ENCODE peak calls at places on chromosomes 4 and X, in eight cellular contexts. One of them, this sample, is unnamed.

GRCh38 chrX:118259213-118259612 is 86.7 kb upstream of the WDR44 start:
- DNase-seq in pancreas: no peak
- DNase-seq in BE2C: no peak
- DNase-seq in kidney: no peak
- DNase-seq in tibial nerve: no peak
- DNase-seq in transverse colon: no peak
- DNase-seq in mammary epithelial cell: peak
- DNase-seq in naive thymus-derived CD4-positive, alpha-beta T cell: no peak
- DNase-seq in this sample: no peak

GRCh38 chr4:3300198-3300671 is 7.4 kb downstream of the RGS12 start:
- DNase-seq in pancreas: no peak
- DNase-seq in BE2C: peak
- DNase-seq in kidney: peak
- DNase-seq in tibial nerve: no peak
- DNase-seq in transverse colon: no peak
- DNase-seq in mammary epithelial cell: no peak
- DNase-seq in naive thymus-derived CD4-positive, alpha-beta T cell: no peak
- DNase-seq in this sample: no peak

GRCh38 chrX:18146954-18147353 is 73.7 kb downstream of the BEND2 start:
- DNase-seq in pancreas: no peak
- DNase-seq in BE2C: no peak
- DNase-seq in kidney: no peak
- DNase-seq in tibial nerve: no peak
- DNase-seq in transverse colon: no peak
- DNase-seq in mammary epithelial cell: no peak
- DNase-seq in naive thymus-derived CD4-positive, alpha-beta T cell: no peak
- DNase-seq in this sample: peak

GRCh38 chr4:24118031-24118430 is 228.2 kb upstream of the PPARGC1A start:
- DNase-seq in pancreas: no peak
- DNase-seq in BE2C: no peak
- DNase-seq in kidney: no peak
- DNase-seq in tibial nerve: no peak
- DNase-seq in transverse colon: no peak
- DNase-seq in mammary epithelial cell: no peak
- DNase-seq in naive thymus-derived CD4-positive, alpha-beta T cell: no peak
- DNase-seq in this sample: no peak

GRCh38 chr4:140653718-140654515 is 85.2 kb upstream of the UCP1 start:
- DNase-seq in pancreas: no peak
- DNase-seq in BE2C: no peak
- DNase-seq in kidney: no peak
- DNase-seq in tibial nerve: no peak
- DNase-seq in transverse colon: no peak
- DNase-seq in mammary epithelial cell: no peak
- DNase-seq in naive thymus-derived CD4-positive, alpha-beta T cell: no peak
- DNase-seq in this sample: no peak

GRCh38 chr4:157014621-157015591 is 43.3 kb upstream of the PDGFC start:
- DNase-seq in pancreas: no peak
- DNase-seq in BE2C: no peak
- DNase-seq in kidney: no peak
- DNase-seq in tibial nerve: no peak
- DNase-seq in transverse colon: no peak
- DNase-seq in mammary epithelial cell: peak
- DNase-seq in naive thymus-derived CD4-positive, alpha-beta T cell: no peak
- DNase-seq in this sample: no peak

GRCh38 chrX:107935664-107936433 is 46.3 kb downstream of the TEX13B start:
- DNase-seq in pancreas: peak
- DNase-seq in BE2C: no peak
- DNase-seq in kidney: peak
- DNase-seq in tibial nerve: no peak
- DNase-seq in transverse colon: no peak
- DNase-seq in mammary epithelial cell: peak
- DNase-seq in naive thymus-derived CD4-positive, alpha-beta T cell: no peak
- DNase-seq in this sample: no peak

GRCh38 chrX:42707742-42708141 is 70.2 kb downstream of the PPP1R2C start:
- DNase-seq in pancreas: no peak
- DNase-seq in BE2C: no peak
- DNase-seq in kidney: no peak
- DNase-seq in tibial nerve: no peak
- DNase-seq in transverse colon: no peak
- DNase-seq in mammary epithelial cell: no peak
- DNase-seq in naive thymus-derived CD4-positive, alpha-beta T cell: no peak
- DNase-seq in this sample: no peak

GRCh38 chrX:8424941-8425340 is 39.7 kb upstream of the VCX3B start:
- DNase-seq in pancreas: no peak
- DNase-seq in BE2C: no peak
- DNase-seq in kidney: no peak
- DNase-seq in tibial nerve: no peak
- DNase-seq in transverse colon: no peak
- DNase-seq in mammary epithelial cell: peak
- DNase-seq in naive thymus-derived CD4-positive, alpha-beta T cell: no peak
- DNase-seq in this sample: no peak

GRCh38 chr4:20299515-20299914 is 47.8 kb downstream of the SLIT2 start:
- DNase-seq in pancreas: no peak
- DNase-seq in BE2C: peak
- DNase-seq in kidney: no peak
- DNase-seq in tibial nerve: no peak
- DNase-seq in transverse colon: no peak
- DNase-seq in mammary epithelial cell: no peak
- DNase-seq in naive thymus-derived CD4-positive, alpha-beta T cell: no peak
- DNase-seq in this sample: no peak

GRCh38 chr4:99868126-99868596 is 26.1 kb downstream of the LAMTOR3 start:
- DNase-seq in pancreas: no peak
- DNase-seq in BE2C: no peak
- DNase-seq in kidney: no peak
- DNase-seq in tibial nerve: no peak
- DNase-seq in transverse colon: no peak
- DNase-seq in mammary epithelial cell: no peak
- DNase-seq in naive thymus-derived CD4-positive, alpha-beta T cell: no peak
- DNase-seq in this sample: no peak

DNA sequence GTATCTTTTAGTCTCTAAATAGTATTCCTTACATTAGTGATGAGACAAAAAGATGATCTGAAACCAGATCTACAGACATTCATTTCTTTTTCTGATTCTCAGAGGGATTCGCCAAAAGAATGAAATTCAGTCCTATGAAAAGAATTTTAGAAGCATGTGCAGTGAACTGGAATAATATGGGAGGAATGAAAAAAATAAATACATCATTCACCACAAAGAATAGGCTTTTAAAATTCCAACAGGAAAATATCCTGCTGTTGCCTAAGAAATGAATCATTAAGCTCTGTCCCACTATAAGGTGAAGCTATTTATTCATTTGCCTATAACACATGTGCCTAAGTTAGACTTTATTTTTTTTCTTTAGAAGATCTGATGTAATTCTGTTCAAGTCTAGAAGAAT is 165.9 kb downstream of the IL15 start:
- DNase-seq in pancreas: no peak
- DNase-seq in BE2C: no peak
- DNase-seq in kidney: no peak
- DNase-seq in tibial nerve: no peak
- DNase-seq in transverse colon: no peak
- DNase-seq in mammary epithelial cell: no peak
- DNase-seq in naive thymus-derived CD4-positive, alpha-beta T cell: no peak
- DNase-seq in this sample: no peak
- H3K4me3 ChIP-seq in pancreas: no peak
- H3K4me3 ChIP-seq in BE2C: no peak
- H3K4me3 ChIP-seq in kidney: no peak
- H3K4me3 ChIP-seq in tibial nerve: no peak
- H3K4me3 ChIP-seq in transverse colon: no peak
- H3K4me3 ChIP-seq in mammary epithelial cell: no peak
- H3K4me3 ChIP-seq in naive thymus-derived CD4-positive, alpha-beta T cell: no peak
- H3K4me3 ChIP-seq in this sample: no peak

GRCh38 chr4:7759221-7759620 is 180.4 kb downstream of the AFAP1 start:
- DNase-seq in pancreas: peak
- DNase-seq in BE2C: no peak
- DNase-seq in kidney: peak
- DNase-seq in tibial nerve: no peak
- DNase-seq in transverse colon: no peak
- DNase-seq in mammary epithelial cell: no peak
- DNase-seq in naive thymus-derived CD4-positive, alpha-beta T cell: peak
- DNase-seq in this sample: peak
- H3K4me3 ChIP-seq in pancreas: no peak
- H3K4me3 ChIP-seq in BE2C: no peak
- H3K4me3 ChIP-seq in kidney: no peak
- H3K4me3 ChIP-seq in tibial nerve: no peak
- H3K4me3 ChIP-seq in transverse colon: no peak
- H3K4me3 ChIP-seq in mammary epithelial cell: no peak
- H3K4me3 ChIP-seq in naive thymus-derived CD4-positive, alpha-beta T cell: peak
- H3K4me3 ChIP-seq in this sample: peak

GRCh38 chr4:147981305-147981704 is 249.4 kb downstream of the ARHGAP10 start:
- DNase-seq in pancreas: no peak
- DNase-seq in BE2C: no peak
- DNase-seq in kidney: no peak
- DNase-seq in tibial nerve: no peak
- DNase-seq in transverse colon: no peak
- DNase-seq in mammary epithelial cell: peak
- DNase-seq in naive thymus-derived CD4-positive, alpha-beta T cell: no peak
- DNase-seq in this sample: no peak
- H3K4me3 ChIP-seq in pancreas: no peak
- H3K4me3 ChIP-seq in BE2C: no peak
- H3K4me3 ChIP-seq in kidney: no peak
- H3K4me3 ChIP-seq in tibial nerve: no peak
- H3K4me3 ChIP-seq in transverse colon: no peak
- H3K4me3 ChIP-seq in mammary epithelial cell: no peak
- H3K4me3 ChIP-seq in naive thymus-derived CD4-positive, alpha-beta T cell: no peak
- H3K4me3 ChIP-seq in this sample: no peak

GRCh38 chrX:96407043-96407442 is 277.6 kb upstream of the DIAPH2 start:
- DNase-seq in pancreas: no peak
- DNase-seq in BE2C: no peak
- DNase-seq in kidney: peak
- DNase-seq in tibial nerve: peak
- DNase-seq in transverse colon: peak
- DNase-seq in mammary epithelial cell: no peak
- DNase-seq in naive thymus-derived CD4-positive, alpha-beta T cell: no peak
- DNase-seq in this sample: no peak
- H3K4me3 ChIP-seq in pancreas: no peak
- H3K4me3 ChIP-seq in BE2C: no peak
- H3K4me3 ChIP-seq in kidney: no peak
- H3K4me3 ChIP-seq in tibial nerve: no peak
- H3K4me3 ChIP-seq in transverse colon: no peak
- H3K4me3 ChIP-seq in mammary epithelial cell: no peak
- H3K4me3 ChIP-seq in naive thymus-derived CD4-positive, alpha-beta T cell: no peak
- H3K4me3 ChIP-seq in this sample: no peak

GRCh38 chrX:150567645-150568319 is 639 bp upstream of the MTM1 start:
- DNase-seq in pancreas: no peak
- DNase-seq in BE2C: no peak
- DNase-seq in kidney: no peak
- DNase-seq in tibial nerve: no peak
- DNase-seq in transverse colon: no peak
- DNase-seq in mammary epithelial cell: no peak
- DNase-seq in naive thymus-derived CD4-positive, alpha-beta T cell: no peak
- DNase-seq in this sample: no peak
- H3K4me3 ChIP-seq in pancreas: peak
- H3K4me3 ChIP-seq in BE2C: peak
- H3K4me3 ChIP-seq in kidney: peak
- H3K4me3 ChIP-seq in tibial nerve: peak
- H3K4me3 ChIP-seq in transverse colon: no peak
- H3K4me3 ChIP-seq in mammary epithelial cell: peak
- H3K4me3 ChIP-seq in naive thymus-derived CD4-positive, alpha-beta T cell: no peak
- H3K4me3 ChIP-seq in this sample: no peak

GRCh38 chr4:121879135-121879534 is 8.9 kb upstream of the BBS7 start:
- DNase-seq in pancreas: no peak
- DNase-seq in BE2C: no peak
- DNase-seq in kidney: no peak
- DNase-seq in tibial nerve: no peak
- DNase-seq in transverse colon: no peak
- DNase-seq in mammary epithelial cell: no peak
- DNase-seq in naive thymus-derived CD4-positive, alpha-beta T cell: no peak
- DNase-seq in this sample: no peak

GRCh38 chr4:121876976-121877773 is 6.9 kb upstream of the BBS7 start:
- DNase-seq in pancreas: no peak
- DNase-seq in BE2C: no peak
- DNase-seq in kidney: no peak
- DNase-seq in tibial nerve: no peak
- DNase-seq in transverse colon: no peak
- DNase-seq in mammary epithelial cell: no peak
- DNase-seq in naive thymus-derived CD4-positive, alpha-beta T cell: no peak
- DNase-seq in this sample: no peak

GRCh38 chr4:121873604-121874003 is 3.3 kb upstream of the BBS7 start:
- DNase-seq in pancreas: no peak
- DNase-seq in BE2C: no peak
- DNase-seq in kidney: no peak
- DNase-seq in tibial nerve: no peak
- DNase-seq in transverse colon: no peak
- DNase-seq in mammary epithelial cell: no peak
- DNase-seq in naive thymus-derived CD4-positive, alpha-beta T cell: no peak
- DNase-seq in this sample: no peak

GRCh38 chr4:121876070-121876469 is 5.8 kb upstream of the BBS7 start:
- DNase-seq in pancreas: no peak
- DNase-seq in BE2C: no peak
- DNase-seq in kidney: no peak
- DNase-seq in tibial nerve: no peak
- DNase-seq in transverse colon: no peak
- DNase-seq in mammary epithelial cell: no peak
- DNase-seq in naive thymus-derived CD4-positive, alpha-beta T cell: no peak
- DNase-seq in this sample: no peak

GRCh38 chr4:121875663-121876062 is 5.4 kb upstream of the BBS7 start:
- DNase-seq in pancreas: no peak
- DNase-seq in BE2C: no peak
- DNase-seq in kidney: no peak
- DNase-seq in tibial nerve: no peak
- DNase-seq in transverse colon: no peak
- DNase-seq in mammary epithelial cell: no peak
- DNase-seq in naive thymus-derived CD4-positive, alpha-beta T cell: no peak
- DNase-seq in this sample: no peak
- H3K4me3 ChIP-seq in pancreas: no peak
- H3K4me3 ChIP-seq in BE2C: no peak
- H3K4me3 ChIP-seq in kidney: no peak
- H3K4me3 ChIP-seq in tibial nerve: no peak
- H3K4me3 ChIP-seq in transverse colon: no peak
- H3K4me3 ChIP-seq in mammary epithelial cell: no peak
- H3K4me3 ChIP-seq in naive thymus-derived CD4-positive, alpha-beta T cell: no peak
- H3K4me3 ChIP-seq in this sample: no peak

GRCh38 chr4:15855804-15856475 is 77.8 kb downstream of the CD38 start:
- DNase-seq in pancreas: no peak
- DNase-seq in BE2C: no peak
- DNase-seq in kidney: peak
- DNase-seq in tibial nerve: peak
- DNase-seq in transverse colon: no peak
- DNase-seq in mammary epithelial cell: no peak
- DNase-seq in naive thymus-derived CD4-positive, alpha-beta T cell: no peak
- DNase-seq in this sample: no peak
- H3K4me3 ChIP-seq in pancreas: no peak
- H3K4me3 ChIP-seq in BE2C: no peak
- H3K4me3 ChIP-seq in kidney: no peak
- H3K4me3 ChIP-seq in tibial nerve: no peak
- H3K4me3 ChIP-seq in transverse colon: no peak
- H3K4me3 ChIP-seq in mammary epithelial cell: no peak
- H3K4me3 ChIP-seq in naive thymus-derived CD4-positive, alpha-beta T cell: no peak
- H3K4me3 ChIP-seq in this sample: no peak